ENCODE peak calls at places on chromosomes 12 and 14, in nine cellular contexts. S is MM.1S, N is astrocyte, F is endodermal cell, T is HCT116, E is GM23248, X is IMR-90, D is neuronal stem cell, M is fibroblast of lung. V is an unnamed sample. For H3K4me1, the result is how much of the 10 kb centered on the place peaks cover.

GRCh38 chr12:9341260-9341585 is 133.0 kb upstream of the PZP start:
- DNase-seq in T (no peak), M (no peak), D (no peak), X (no peak), S (no peak), F (no peak), E (no peak), N (no peak), V (no peak)

GRCh38 chr14:68249534-68250517 is 430.2 kb downstream of the RAD51B start:
- DNase-seq in X (peak), S (no peak), N (peak), E (peak), T (peak), D (no peak), F (no peak), M (peak), V (peak)

GRCh38 chr14:26984318-26985177 is 386.7 kb upstream of the NOVA1 start:
- DNase-seq in M (peak), E (peak), N (peak), X (peak), T (peak), S (peak), F (peak), D (peak), V (peak)

GRCh38 chr14:20417250-20418186 is 4.2 kb upstream of the TEP1 start:
- DNase-seq in D (no peak), E (no peak), S (no peak), T (no peak), F (no peak), N (no peak), X (no peak), M (no peak), V (peak)

GRCh38 chr14:76904740-76905569 is 78.7 kb downstream of the LRRC74A start:
- DNase-seq in S (peak), E (peak), T (peak), N (peak), D (no peak), M (peak), X (peak), F (peak), V (peak)

GRCh38 chr12:132631357-132632065 is 12.9 kb downstream of the P2RX2 start:
- DNase-seq in X (no peak), N (no peak), T (no peak), D (no peak), S (no peak), F (no peak), M (no peak), E (no peak), V (no peak)

GRCh38 chr14:85516239-85517112 is 13.5 kb upstream of the FLRT2 start:
- DNase-seq in F (no peak), T (no peak), X (peak), M (peak), D (no peak), N (peak), E (peak), S (no peak), V (peak)

GRCh38 chr12:54936736-54937135 is 47.8 kb downstream of the TESPA1 start:
- DNase-seq in T (no peak), N (no peak), S (no peak), M (no peak), D (no peak), F (no peak), X (no peak), E (no peak), V (peak)

GRCh38 chr12:21797539-21797938 is 23.0 kb upstream of the KCNJ8 start:
- DNase-seq in S (no peak), E (no peak), X (peak), M (no peak), N (no peak), T (no peak), F (no peak), D (no peak), V (no peak)

GRCh38 chr12:77940011-77940423 is 109.3 kb downstream of the NAV3 start:
- DNase-seq in N (peak), T (peak), M (peak), E (peak), X (peak), D (no peak), S (no peak), F (no peak), V (peak)

GRCh38 chr12:106135781-106136180 is 3.0 kb downstream of the NUAK1 start:
- DNase-seq in X (peak), E (peak), F (no peak), M (peak), N (no peak), D (no peak), S (no peak), T (no peak), V (peak)
- H3K9ac ChIP-seq in X (peak), E (peak), F (peak), M (no peak), N (peak), D (no peak), S (peak), T (no peak), V (peak)

DNA sequence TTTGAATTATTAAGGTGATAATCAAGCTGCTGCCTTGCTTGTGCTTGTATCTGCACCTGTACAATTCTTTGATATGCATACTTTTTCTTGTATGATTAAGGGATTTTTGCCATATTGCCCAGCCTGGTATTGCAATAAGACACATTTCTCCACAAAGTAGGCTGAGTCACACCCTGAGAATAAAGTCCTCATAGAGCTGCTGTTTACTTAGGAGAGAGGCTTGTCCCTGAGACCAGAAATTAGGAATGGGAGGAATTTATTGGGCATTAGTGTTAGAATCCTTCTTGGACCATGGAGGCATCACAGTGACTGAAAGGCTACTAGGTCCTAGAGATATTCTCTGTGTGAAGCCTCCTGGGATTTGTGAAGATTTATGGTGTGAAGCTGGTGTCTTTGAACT is 506.8 kb upstream of the FBXO33 start:
- DNase-seq in E (no peak), N (no peak), X (no peak), F (no peak), T (no peak), S (no peak), M (no peak), D (no peak), V (peak)
- H3K4me1 ChIP-seq in E (under half), N (under half), X (under half), F (under half), T (under half), S (under half), M (under half), D (under half), V (under half)

GRCh38 chr12:89493650-89494302 is 30.8 kb downstream of the GALNT4 start:
- DNase-seq in X (no peak), F (no peak), E (no peak), S (no peak), N (no peak), M (no peak), D (no peak), T (no peak), V (no peak)
- H3K9ac ChIP-seq in X (no peak), F (no peak), E (no peak), S (no peak), N (no peak), M (no peak), D (no peak), T (no peak), V (no peak)

DNA sequence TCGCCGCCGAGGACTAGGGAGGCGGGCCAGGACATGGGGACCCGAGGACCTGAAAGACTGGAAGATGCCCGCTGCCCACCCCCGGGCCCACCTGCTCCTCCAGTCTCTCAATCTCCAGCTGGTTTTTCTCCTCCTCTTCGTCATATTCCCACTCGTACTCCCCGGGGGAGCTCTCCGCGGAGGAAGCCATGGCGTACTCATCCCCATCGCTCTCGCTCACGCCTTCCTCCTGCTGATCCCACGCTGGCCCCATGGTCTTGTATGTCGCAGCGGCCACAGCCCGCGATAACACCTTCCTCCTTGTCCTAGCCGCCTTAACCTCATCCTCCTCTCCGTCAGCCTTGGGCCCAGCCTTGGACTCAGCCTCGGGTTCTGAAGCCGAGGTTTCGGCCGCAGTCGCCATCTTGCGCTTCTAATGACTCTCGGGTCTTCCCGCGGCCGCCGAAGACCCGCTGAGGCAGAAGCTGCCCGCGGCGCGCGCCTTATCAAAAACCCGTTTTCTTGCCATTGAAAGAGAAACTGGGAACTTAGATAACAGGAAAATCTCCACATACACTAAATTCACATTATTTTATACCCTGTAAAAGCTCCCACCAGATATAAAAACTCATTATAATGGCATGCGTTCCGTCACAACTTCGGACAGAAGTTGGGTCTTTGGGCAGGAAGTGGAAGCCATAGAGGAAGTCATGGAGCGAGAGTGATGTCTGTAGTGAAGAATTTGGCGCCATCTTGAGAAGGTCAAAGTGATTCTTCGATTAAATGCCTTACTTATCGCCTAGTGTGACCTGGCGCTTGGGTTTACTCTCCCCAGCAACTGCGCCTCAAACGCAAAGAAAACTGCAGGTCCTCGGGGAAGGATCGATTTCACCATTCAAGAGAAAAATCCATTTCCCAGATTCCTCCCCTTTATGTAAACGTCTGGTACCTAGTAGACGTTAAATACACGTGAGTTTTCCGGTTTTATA is at the start of gene SART3:
- DNase-seq in M (peak), X (peak), F (peak), D (peak), E (peak), N (peak), S (peak), T (peak), V (peak)
- H3K4me1 ChIP-seq in M (under half), X (under half), F (under half), D (under half), E (under half), N (under half), S (under half), T (under half), V (under half)

GRCh38 chr12:15632708-15633107 is 156.5 kb downstream of the EPS8 start:
- DNase-seq in E (peak), N (peak), F (no peak), D (no peak), X (no peak), T (peak), M (no peak), S (no peak), V (no peak)

GRCh38 chr12:15636060-15636890 is 152.9 kb downstream of the EPS8 start:
- DNase-seq in F (peak), M (no peak), T (no peak), N (no peak), S (no peak), D (no peak), X (no peak), E (peak), V (peak)

GRCh38 chr12:15634010-15634676 is 155.0 kb downstream of the EPS8 start:
- DNase-seq in X (peak), F (no peak), S (no peak), T (no peak), E (peak), M (peak), D (no peak), N (peak), V (no peak)

GRCh38 chr12:15631007-15631715 is 158.0 kb downstream of the EPS8 start:
- DNase-seq in S (no peak), E (no peak), F (no peak), D (no peak), X (no peak), T (no peak), N (no peak), M (no peak), V (no peak)

GRCh38 chr12:15633201-15633600 is 156.0 kb downstream of the EPS8 start:
- DNase-seq in E (peak), S (no peak), D (no peak), X (no peak), T (no peak), N (no peak), F (no peak), M (peak), V (no peak)
- H3K9ac ChIP-seq in E (peak), S (no peak), D (no peak), X (no peak), T (no peak), N (peak), F (no peak), M (no peak), V (peak)